ENCODE peak calls at places on chromosomes 2 and 18, in seven cellular contexts. One of them, this sample, is unnamed.
A peak's percentile ranks its signal among the peaks of the same experiment; 100 is the strongest.

GRCh38 chr2:5911801-5912200 is 219.6 kb downstream of the SOX11 start:
- DNase-seq in stimulated activated CD4-positive, alpha-beta T cell treated with anti-CD3 and anti-CD28 coated beads, Interleukin-4, amount 100 ng/mL, for 24 hours: no peak
- DNase-seq in activated CD8-positive, alpha-beta memory T cell treated with anti-CD3 and anti-CD28 coated beads, Interleukin-2, amount 10 ng/mL, durations not matched to agents 7 days and 5 days: no peak
- DNase-seq in activated naive CD4-positive, alpha-beta T cell: no peak
- DNase-seq in cardiac fibroblast: no peak
- DNase-seq in D341Med: no peak
- DNase-seq in HT-29: no peak
- DNase-seq in this sample: no peak

GRCh38 chr18:58218111-58218510 is 174.1 kb downstream of the NEDD4L start:
- DNase-seq in cardiac fibroblast: peak; percentile 54
- DNase-seq in HT-29: peak; percentile 21
- DNase-seq in D341Med: no peak
- DNase-seq in activated naive CD4-positive, alpha-beta T cell: no peak
- DNase-seq in stimulated activated CD4-positive, alpha-beta T cell treated with anti-CD3 and anti-CD28 coated beads, Interleukin-4, amount 100 ng/mL, for 24 hours: no peak
- DNase-seq in activated CD8-positive, alpha-beta memory T cell treated with anti-CD3 and anti-CD28 coated beads, Interleukin-2, amount 10 ng/mL, durations not matched to agents 7 days and 5 days: no peak
- DNase-seq in this sample: no peak

GRCh38 chr18:43322133-43322532 is 44.8 kb upstream of the SYT4 start:
- DNase-seq in activated naive CD4-positive, alpha-beta T cell: no peak
- DNase-seq in D341Med: no peak
- DNase-seq in cardiac fibroblast: no peak
- DNase-seq in stimulated activated CD4-positive, alpha-beta T cell treated with anti-CD3 and anti-CD28 coated beads, Interleukin-4, amount 100 ng/mL, for 24 hours: no peak
- DNase-seq in activated CD8-positive, alpha-beta memory T cell treated with anti-CD3 and anti-CD28 coated beads, Interleukin-2, amount 10 ng/mL, durations not matched to agents 7 days and 5 days: no peak
- DNase-seq in HT-29: no peak
- DNase-seq in this sample: no peak

GRCh38 chr2:149652520-149652919 is 64.9 kb upstream of the MMADHC start:
- DNase-seq in activated naive CD4-positive, alpha-beta T cell: no peak
- DNase-seq in activated CD8-positive, alpha-beta memory T cell treated with anti-CD3 and anti-CD28 coated beads, Interleukin-2, amount 10 ng/mL, durations not matched to agents 7 days and 5 days: no peak
- DNase-seq in stimulated activated CD4-positive, alpha-beta T cell treated with anti-CD3 and anti-CD28 coated beads, Interleukin-4, amount 100 ng/mL, for 24 hours: no peak
- DNase-seq in cardiac fibroblast: peak; percentile 66
- DNase-seq in D341Med: no peak
- DNase-seq in HT-29: no peak
- DNase-seq in this sample: no peak

GRCh38 chr2:46942143-46942526 is 26.5 kb upstream of the MCFD2 start:
- DNase-seq in HT-29: peak; percentile 53
- DNase-seq in stimulated activated CD4-positive, alpha-beta T cell treated with anti-CD3 and anti-CD28 coated beads, Interleukin-4, amount 100 ng/mL, for 24 hours: peak; percentile 77
- DNase-seq in activated naive CD4-positive, alpha-beta T cell: peak; percentile 29
- DNase-seq in D341Med: no peak
- DNase-seq in activated CD8-positive, alpha-beta memory T cell treated with anti-CD3 and anti-CD28 coated beads, Interleukin-2, amount 10 ng/mL, durations not matched to agents 7 days and 5 days: peak; percentile 83
- DNase-seq in cardiac fibroblast: no peak
- DNase-seq in this sample: no peak

GRCh38 chr2:231761735-231762134 is 19.3 kb downstream of the PDE6D start:
- DNase-seq in HT-29: no peak
- DNase-seq in activated naive CD4-positive, alpha-beta T cell: no peak
- DNase-seq in D341Med: no peak
- DNase-seq in cardiac fibroblast: peak; percentile 48
- DNase-seq in activated CD8-positive, alpha-beta memory T cell treated with anti-CD3 and anti-CD28 coated beads, Interleukin-2, amount 10 ng/mL, durations not matched to agents 7 days and 5 days: no peak
- DNase-seq in stimulated activated CD4-positive, alpha-beta T cell treated with anti-CD3 and anti-CD28 coated beads, Interleukin-4, amount 100 ng/mL, for 24 hours: no peak
- DNase-seq in this sample: no peak

GRCh38 chr18:11741505-11742145 is 52.6 kb downstream of the GNAL start:
- DNase-seq in D341Med: peak; percentile 72
- DNase-seq in cardiac fibroblast: no peak
- DNase-seq in stimulated activated CD4-positive, alpha-beta T cell treated with anti-CD3 and anti-CD28 coated beads, Interleukin-4, amount 100 ng/mL, for 24 hours: no peak
- DNase-seq in HT-29: peak; percentile 30
- DNase-seq in activated CD8-positive, alpha-beta memory T cell treated with anti-CD3 and anti-CD28 coated beads, Interleukin-2, amount 10 ng/mL, durations not matched to agents 7 days and 5 days: no peak
- DNase-seq in activated naive CD4-positive, alpha-beta T cell: no peak
- DNase-seq in this sample: no peak

GRCh38 chr2:241886840-241887447 is 17.4 kb downstream of the RTP5 start:
- DNase-seq in activated naive CD4-positive, alpha-beta T cell: no peak
- DNase-seq in HT-29: no peak
- DNase-seq in cardiac fibroblast: no peak
- DNase-seq in D341Med: no peak
- DNase-seq in activated CD8-positive, alpha-beta memory T cell treated with anti-CD3 and anti-CD28 coated beads, Interleukin-2, amount 10 ng/mL, durations not matched to agents 7 days and 5 days: no peak
- DNase-seq in stimulated activated CD4-positive, alpha-beta T cell treated with anti-CD3 and anti-CD28 coated beads, Interleukin-4, amount 100 ng/mL, for 24 hours: no peak
- DNase-seq in this sample: no peak

GRCh38 chr2:3651686-3652516 is 6.1 kb upstream of the ALLC start:
- DNase-seq in HT-29: peak; percentile 74
- DNase-seq in D341Med: peak; percentile 49
- DNase-seq in activated naive CD4-positive, alpha-beta T cell: peak; percentile 36
- DNase-seq in cardiac fibroblast: peak; percentile 43
- DNase-seq in stimulated activated CD4-positive, alpha-beta T cell treated with anti-CD3 and anti-CD28 coated beads, Interleukin-4, amount 100 ng/mL, for 24 hours: peak; percentile 60
- DNase-seq in activated CD8-positive, alpha-beta memory T cell treated with anti-CD3 and anti-CD28 coated beads, Interleukin-2, amount 10 ng/mL, durations not matched to agents 7 days and 5 days: peak; percentile 90
- DNase-seq in this sample: no peak

GRCh38 chr18:9737814-9738160 is 29.7 kb downstream of the RAB31 start:
- DNase-seq in HT-29: peak; percentile 64
- DNase-seq in stimulated activated CD4-positive, alpha-beta T cell treated with anti-CD3 and anti-CD28 coated beads, Interleukin-4, amount 100 ng/mL, for 24 hours: no peak
- DNase-seq in cardiac fibroblast: no peak
- DNase-seq in activated naive CD4-positive, alpha-beta T cell: no peak
- DNase-seq in activated CD8-positive, alpha-beta memory T cell treated with anti-CD3 and anti-CD28 coated beads, Interleukin-2, amount 10 ng/mL, durations not matched to agents 7 days and 5 days: no peak
- DNase-seq in D341Med: peak; percentile 17
- DNase-seq in this sample: no peak

GRCh38 chr2:102107741-102108070 is 34.8 kb upstream of the IL1R1 start:
- DNase-seq in D341Med: no peak
- DNase-seq in stimulated activated CD4-positive, alpha-beta T cell treated with anti-CD3 and anti-CD28 coated beads, Interleukin-4, amount 100 ng/mL, for 24 hours: no peak
- DNase-seq in activated CD8-positive, alpha-beta memory T cell treated with anti-CD3 and anti-CD28 coated beads, Interleukin-2, amount 10 ng/mL, durations not matched to agents 7 days and 5 days: no peak
- DNase-seq in activated naive CD4-positive, alpha-beta T cell: no peak
- DNase-seq in HT-29: no peak
- DNase-seq in cardiac fibroblast: peak; percentile 51
- DNase-seq in this sample: no peak

GRCh38 chr2:217946071-217946470 is 56.7 kb downstream of the TNS1 start:
- DNase-seq in HT-29: no peak
- DNase-seq in stimulated activated CD4-positive, alpha-beta T cell treated with anti-CD3 and anti-CD28 coated beads, Interleukin-4, amount 100 ng/mL, for 24 hours: no peak
- DNase-seq in activated CD8-positive, alpha-beta memory T cell treated with anti-CD3 and anti-CD28 coated beads, Interleukin-2, amount 10 ng/mL, durations not matched to agents 7 days and 5 days: no peak
- DNase-seq in activated naive CD4-positive, alpha-beta T cell: no peak
- DNase-seq in D341Med: no peak
- DNase-seq in cardiac fibroblast: no peak
- DNase-seq in this sample: no peak

GRCh38 chr2:2226326-2226725 is 104.7 kb downstream of the MYT1L start:
- DNase-seq in activated naive CD4-positive, alpha-beta T cell: no peak
- DNase-seq in cardiac fibroblast: no peak
- DNase-seq in activated CD8-positive, alpha-beta memory T cell treated with anti-CD3 and anti-CD28 coated beads, Interleukin-2, amount 10 ng/mL, durations not matched to agents 7 days and 5 days: no peak
- DNase-seq in D341Med: no peak
- DNase-seq in HT-29: no peak
- DNase-seq in stimulated activated CD4-positive, alpha-beta T cell treated with anti-CD3 and anti-CD28 coated beads, Interleukin-4, amount 100 ng/mL, for 24 hours: no peak
- DNase-seq in this sample: no peak

GRCh38 chr2:161172901-161173540 is 12.8 kb downstream of the TANK start:
- DNase-seq in cardiac fibroblast: no peak
- DNase-seq in HT-29: no peak
- DNase-seq in activated naive CD4-positive, alpha-beta T cell: no peak
- DNase-seq in activated CD8-positive, alpha-beta memory T cell treated with anti-CD3 and anti-CD28 coated beads, Interleukin-2, amount 10 ng/mL, durations not matched to agents 7 days and 5 days: no peak
- DNase-seq in stimulated activated CD4-positive, alpha-beta T cell treated with anti-CD3 and anti-CD28 coated beads, Interleukin-4, amount 100 ng/mL, for 24 hours: peak; percentile 17
- DNase-seq in D341Med: no peak
- DNase-seq in this sample: no peak

GRCh38 chr2:144449028-144449406 is 70.9 kb downstream of the ZEB2 start:
- DNase-seq in activated naive CD4-positive, alpha-beta T cell: no peak
- DNase-seq in stimulated activated CD4-positive, alpha-beta T cell treated with anti-CD3 and anti-CD28 coated beads, Interleukin-4, amount 100 ng/mL, for 24 hours: no peak
- DNase-seq in cardiac fibroblast: no peak
- DNase-seq in activated CD8-positive, alpha-beta memory T cell treated with anti-CD3 and anti-CD28 coated beads, Interleukin-2, amount 10 ng/mL, durations not matched to agents 7 days and 5 days: no peak
- DNase-seq in D341Med: peak; percentile 23
- DNase-seq in HT-29: peak; percentile 27
- DNase-seq in this sample: no peak

GRCh38 chr2:231111987-231112386 is 12.9 kb downstream of the HTR2B start:
- DNase-seq in activated CD8-positive, alpha-beta memory T cell treated with anti-CD3 and anti-CD28 coated beads, Interleukin-2, amount 10 ng/mL, durations not matched to agents 7 days and 5 days: no peak
- DNase-seq in activated naive CD4-positive, alpha-beta T cell: no peak
- DNase-seq in HT-29: no peak
- DNase-seq in cardiac fibroblast: peak; percentile 38
- DNase-seq in D341Med: no peak
- DNase-seq in stimulated activated CD4-positive, alpha-beta T cell treated with anti-CD3 and anti-CD28 coated beads, Interleukin-4, amount 100 ng/mL, for 24 hours: no peak
- DNase-seq in this sample: no peak

GRCh38 chr2:239819974-239820555 is 205.1 kb downstream of the NDUFA10 start:
- DNase-seq in D341Med: no peak
- DNase-seq in activated CD8-positive, alpha-beta memory T cell treated with anti-CD3 and anti-CD28 coated beads, Interleukin-2, amount 10 ng/mL, durations not matched to agents 7 days and 5 days: peak; percentile 16
- DNase-seq in cardiac fibroblast: no peak
- DNase-seq in stimulated activated CD4-positive, alpha-beta T cell treated with anti-CD3 and anti-CD28 coated beads, Interleukin-4, amount 100 ng/mL, for 24 hours: peak; percentile 14
- DNase-seq in activated naive CD4-positive, alpha-beta T cell: no peak
- DNase-seq in HT-29: no peak
- DNase-seq in this sample: no peak

GRCh38 chr2:195674491-195675226 is 17.6 kb downstream of the SLC39A10 start:
- DNase-seq in cardiac fibroblast: no peak
- DNase-seq in stimulated activated CD4-positive, alpha-beta T cell treated with anti-CD3 and anti-CD28 coated beads, Interleukin-4, amount 100 ng/mL, for 24 hours: no peak
- DNase-seq in HT-29: no peak
- DNase-seq in D341Med: no peak
- DNase-seq in activated naive CD4-positive, alpha-beta T cell: no peak
- DNase-seq in activated CD8-positive, alpha-beta memory T cell treated with anti-CD3 and anti-CD28 coated beads, Interleukin-2, amount 10 ng/mL, durations not matched to agents 7 days and 5 days: no peak
- DNase-seq in this sample: peak; percentile 63

GRCh38 chr2:28393115-28393836 is 618 bp downstream of the FOSL2 start:
- DNase-seq in cardiac fibroblast: peak; percentile 81
- DNase-seq in D341Med: peak; percentile 69
- DNase-seq in activated naive CD4-positive, alpha-beta T cell: peak; percentile 27
- DNase-seq in HT-29: peak; percentile 73
- DNase-seq in activated CD8-positive, alpha-beta memory T cell treated with anti-CD3 and anti-CD28 coated beads, Interleukin-2, amount 10 ng/mL, durations not matched to agents 7 days and 5 days: peak; percentile 73
- DNase-seq in stimulated activated CD4-positive, alpha-beta T cell treated with anti-CD3 and anti-CD28 coated beads, Interleukin-4, amount 100 ng/mL, for 24 hours: peak; percentile 59
- DNase-seq in this sample: no peak

GRCh38 chr2:208239770-208240493 is 14.9 kb downstream of the IDH1 start:
- DNase-seq in stimulated activated CD4-positive, alpha-beta T cell treated with anti-CD3 and anti-CD28 coated beads, Interleukin-4, amount 100 ng/mL, for 24 hours: no peak
- DNase-seq in activated naive CD4-positive, alpha-beta T cell: no peak
- DNase-seq in cardiac fibroblast: no peak
- DNase-seq in activated CD8-positive, alpha-beta memory T cell treated with anti-CD3 and anti-CD28 coated beads, Interleukin-2, amount 10 ng/mL, durations not matched to agents 7 days and 5 days: no peak
- DNase-seq in D341Med: no peak
- DNase-seq in HT-29: no peak
- DNase-seq in this sample: no peak

GRCh38 chr2:164260506-164260905 is 360.8 kb downstream of the GRB14 start:
- DNase-seq in stimulated activated CD4-positive, alpha-beta T cell treated with anti-CD3 and anti-CD28 coated beads, Interleukin-4, amount 100 ng/mL, for 24 hours: no peak
- DNase-seq in HT-29: no peak
- DNase-seq in activated CD8-positive, alpha-beta memory T cell treated with anti-CD3 and anti-CD28 coated beads, Interleukin-2, amount 10 ng/mL, durations not matched to agents 7 days and 5 days: no peak
- DNase-seq in D341Med: no peak
- DNase-seq in cardiac fibroblast: peak; percentile 0
- DNase-seq in activated naive CD4-positive, alpha-beta T cell: no peak
- DNase-seq in this sample: no peak

GRCh38 chr2:9375857-9376428 is 47.4 kb downstream of the ITGB1BP1 start:
- DNase-seq in stimulated activated CD4-positive, alpha-beta T cell treated with anti-CD3 and anti-CD28 coated beads, Interleukin-4, amount 100 ng/mL, for 24 hours: no peak
- DNase-seq in cardiac fibroblast: no peak
- DNase-seq in activated naive CD4-positive, alpha-beta T cell: no peak
- DNase-seq in activated CD8-positive, alpha-beta memory T cell treated with anti-CD3 and anti-CD28 coated beads, Interleukin-2, amount 10 ng/mL, durations not matched to agents 7 days and 5 days: no peak
- DNase-seq in D341Med: no peak
- DNase-seq in HT-29: no peak
- DNase-seq in this sample: no peak

GRCh38 chr2:189982777-189983394 is 79.6 kb downstream of the MSTN start:
- DNase-seq in stimulated activated CD4-positive, alpha-beta T cell treated with anti-CD3 and anti-CD28 coated beads, Interleukin-4, amount 100 ng/mL, for 24 hours: no peak
- DNase-seq in activated CD8-positive, alpha-beta memory T cell treated with anti-CD3 and anti-CD28 coated beads, Interleukin-2, amount 10 ng/mL, durations not matched to agents 7 days and 5 days: no peak
- DNase-seq in D341Med: peak; percentile 20
- DNase-seq in activated naive CD4-positive, alpha-beta T cell: no peak
- DNase-seq in cardiac fibroblast: peak; percentile 21
- DNase-seq in HT-29: peak; percentile 18
- DNase-seq in this sample: no peak

GRCh38 chr2:234289789-234290188 is 207.1 kb downstream of the ARL4C start:
- DNase-seq in D341Med: no peak
- DNase-seq in stimulated activated CD4-positive, alpha-beta T cell treated with anti-CD3 and anti-CD28 coated beads, Interleukin-4, amount 100 ng/mL, for 24 hours: peak; percentile 62
- DNase-seq in activated naive CD4-positive, alpha-beta T cell: no peak
- DNase-seq in HT-29: no peak
- DNase-seq in activated CD8-positive, alpha-beta memory T cell treated with anti-CD3 and anti-CD28 coated beads, Interleukin-2, amount 10 ng/mL, durations not matched to agents 7 days and 5 days: peak; percentile 76
- DNase-seq in cardiac fibroblast: peak; percentile 71
- DNase-seq in this sample: no peak

GRCh38 chr2:129193961-129194360 is 785.5 kb upstream of the RAB6C start:
- DNase-seq in cardiac fibroblast: no peak
- DNase-seq in stimulated activated CD4-positive, alpha-beta T cell treated with anti-CD3 and anti-CD28 coated beads, Interleukin-4, amount 100 ng/mL, for 24 hours: no peak
- DNase-seq in activated naive CD4-positive, alpha-beta T cell: no peak
- DNase-seq in HT-29: no peak
- DNase-seq in D341Med: no peak
- DNase-seq in activated CD8-positive, alpha-beta memory T cell treated with anti-CD3 and anti-CD28 coated beads, Interleukin-2, amount 10 ng/mL, durations not matched to agents 7 days and 5 days: no peak
- DNase-seq in this sample: no peak

GRCh38 chr2:11213090-11213638 is 57.9 kb downstream of the SLC66A3 start:
- DNase-seq in HT-29: no peak
- DNase-seq in D341Med: no peak
- DNase-seq in cardiac fibroblast: peak; percentile 20
- DNase-seq in stimulated activated CD4-positive, alpha-beta T cell treated with anti-CD3 and anti-CD28 coated beads, Interleukin-4, amount 100 ng/mL, for 24 hours: no peak
- DNase-seq in activated naive CD4-positive, alpha-beta T cell: no peak
- DNase-seq in activated CD8-positive, alpha-beta memory T cell treated with anti-CD3 and anti-CD28 coated beads, Interleukin-2, amount 10 ng/mL, durations not matched to agents 7 days and 5 days: no peak
- DNase-seq in this sample: peak; percentile 92

GRCh38 chr2:54692556-54692955 is 30.9 kb upstream of the EML6 start:
- DNase-seq in D341Med: no peak
- DNase-seq in stimulated activated CD4-positive, alpha-beta T cell treated with anti-CD3 and anti-CD28 coated beads, Interleukin-4, amount 100 ng/mL, for 24 hours: no peak
- DNase-seq in activated naive CD4-positive, alpha-beta T cell: no peak
- DNase-seq in cardiac fibroblast: no peak
- DNase-seq in activated CD8-positive, alpha-beta memory T cell treated with anti-CD3 and anti-CD28 coated beads, Interleukin-2, amount 10 ng/mL, durations not matched to agents 7 days and 5 days: no peak
- DNase-seq in HT-29: no peak
- DNase-seq in this sample: no peak

GRCh38 chr18:41353726-41354125 is 601.3 kb upstream of the PIK3C3 start:
- DNase-seq in activated CD8-positive, alpha-beta memory T cell treated with anti-CD3 and anti-CD28 coated beads, Interleukin-2, amount 10 ng/mL, durations not matched to agents 7 days and 5 days: no peak
- DNase-seq in cardiac fibroblast: no peak
- DNase-seq in stimulated activated CD4-positive, alpha-beta T cell treated with anti-CD3 and anti-CD28 coated beads, Interleukin-4, amount 100 ng/mL, for 24 hours: no peak
- DNase-seq in HT-29: no peak
- DNase-seq in activated naive CD4-positive, alpha-beta T cell: no peak
- DNase-seq in D341Med: no peak
- DNase-seq in this sample: no peak

GRCh38 chr18:48208432-48208948 is 200.7 kb downstream of the ZBTB7C start:
- DNase-seq in stimulated activated CD4-positive, alpha-beta T cell treated with anti-CD3 and anti-CD28 coated beads, Interleukin-4, amount 100 ng/mL, for 24 hours: no peak
- DNase-seq in D341Med: no peak
- DNase-seq in HT-29: peak; percentile 33
- DNase-seq in activated CD8-positive, alpha-beta memory T cell treated with anti-CD3 and anti-CD28 coated beads, Interleukin-2, amount 10 ng/mL, durations not matched to agents 7 days and 5 days: no peak
- DNase-seq in activated naive CD4-positive, alpha-beta T cell: no peak
- DNase-seq in cardiac fibroblast: no peak
- DNase-seq in this sample: no peak

This sample was measured in non-pigmented ciliary epithelial cell.